ENCODE peak calls at places on chromosomes 4 and X, in five cellular contexts. N is astrocyte of the cerebellum, S is GM12865, D is SK-N-SH, H is AG04450. O is an unnamed sample.

GRCh38 chr4:76459291-76459723 is 24.3 kb downstream of the SHROOM3 start:
- DNase-seq in D (no peak), H (no peak), N (peak), S (no peak), O (no peak)

GRCh38 chr4:10151182-10151581 is 34.6 kb upstream of the WDR1 start:
- DNase-seq in H (no peak), N (no peak), D (no peak), S (peak), O (no peak)

GRCh38 chrX:53674581-53674980 is 11.9 kb downstream of the HUWE1 start:
- DNase-seq in D (no peak), N (no peak), H (no peak), S (no peak), O (no peak)

GRCh38 chr4:158121203-158121586 is 51.6 kb downstream of the GASK1B start:
- DNase-seq in S (no peak), N (peak), H (peak), D (no peak), O (no peak)

GRCh38 chrX:81263067-81263466 is 61.2 kb downstream of the SH3BGRL start:
- DNase-seq in D (no peak), H (no peak), S (no peak), N (no peak), O (no peak)

GRCh38 chr4:54683616-54684346 is 26.0 kb downstream of the KIT start:
- DNase-seq in N (no peak), D (no peak), H (no peak), S (peak), O (peak)

GRCh38 chr4:52199574-52200338 is 148.7 kb downstream of the SPATA18 start:
- DNase-seq in H (no peak), S (no peak), D (no peak), N (peak), O (no peak)

GRCh38 chrX:15277594-15277993 is 7.7 kb upstream of the ASB9 start:
- DNase-seq in S (no peak), N (no peak), D (no peak), H (no peak), O (no peak)

GRCh38 chr4:53644607-53645006 is 53.3 kb upstream of the LNX1 start:
- DNase-seq in D (no peak), H (no peak), N (no peak), S (peak), O (no peak)

GRCh38 chrX:153499876-153500275 is 5.1 kb downstream of the BGN start:
- DNase-seq in N (no peak), H (no peak), D (peak), S (no peak), O (no peak)

GRCh38 chr4:112425823-112426222 is 90.2 kb downstream of the NEUROG2 start:
- DNase-seq in N (no peak), H (no peak), S (no peak), D (no peak), O (no peak)

DNA sequence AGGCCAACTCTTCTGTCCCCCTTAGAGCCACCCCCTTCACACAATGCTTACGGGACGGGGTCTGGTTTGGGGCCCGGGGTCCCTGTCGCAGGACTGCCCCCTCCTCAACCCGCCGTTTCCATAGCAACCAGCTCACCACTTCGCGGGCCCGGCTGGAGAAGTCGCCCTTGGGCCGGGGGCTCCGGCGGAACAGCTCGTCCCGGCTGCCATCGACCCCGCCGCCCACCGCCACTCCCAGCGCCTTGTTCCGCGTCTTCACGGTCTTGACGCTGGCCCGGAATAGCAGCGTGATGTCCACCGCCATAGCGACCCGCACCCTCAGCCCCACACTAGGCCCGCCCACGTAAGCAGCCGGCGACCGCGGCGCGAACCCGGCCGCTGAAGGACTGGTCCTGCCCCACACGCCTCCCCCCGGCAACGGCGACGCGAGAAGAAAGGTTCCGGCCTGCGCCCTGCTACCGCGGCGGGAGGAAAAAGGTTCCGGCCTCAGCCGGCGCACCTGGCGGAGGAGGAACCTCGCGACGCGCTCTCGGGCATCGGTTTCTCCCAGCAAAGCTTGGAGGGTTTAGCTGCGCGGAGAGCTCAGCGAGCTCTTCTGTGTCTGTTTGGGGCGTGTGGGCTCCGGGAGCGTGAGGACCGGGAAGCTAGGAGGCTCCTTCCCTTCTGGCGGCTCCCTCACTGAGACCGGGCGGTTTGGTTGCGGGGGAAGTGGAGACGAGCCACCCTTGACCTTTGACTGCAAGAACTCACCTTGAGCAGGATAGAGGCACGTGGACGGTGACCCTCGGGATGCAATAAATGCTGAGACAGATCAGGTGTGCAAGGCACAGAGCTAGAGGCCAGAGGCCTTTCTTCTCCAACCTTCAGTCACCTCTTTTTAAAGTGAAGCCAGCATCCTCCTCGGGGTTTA is at the start of gene STX18:
- DNase-seq in N (peak), H (peak), D (peak), S (peak), O (peak)
- TF ChIP-seq CTCF in N (no peak), H (no peak), D (no peak), S (no peak), O (no peak)

GRCh38 chr4:41359069-41359769 is 102.5 kb downstream of the UCHL1 start:
- DNase-seq in N (no peak), D (peak), H (no peak), S (no peak), O (no peak)
- TF ChIP-seq CTCF in N (peak), D (peak), H (no peak), S (no peak), O (no peak)

GRCh38 chrX:489805-490204 is 103.1 kb upstream of the PPP2R3B start:
- DNase-seq in S (no peak), H (no peak), N (no peak), D (no peak), O (no peak)

GRCh38 chrX:487836-488235 is 101.1 kb upstream of the PPP2R3B start:
- DNase-seq in S (no peak), H (no peak), N (no peak), D (no peak), O (no peak)

GRCh38 chrX:482702-483203 is 96.0 kb upstream of the PPP2R3B start:
- DNase-seq in N (no peak), S (no peak), D (no peak), H (no peak), O (no peak)

GRCh38 chrX:485368-485767 is 98.7 kb upstream of the PPP2R3B start:
- DNase-seq in H (no peak), N (no peak), S (no peak), D (no peak), O (no peak)

DNA sequence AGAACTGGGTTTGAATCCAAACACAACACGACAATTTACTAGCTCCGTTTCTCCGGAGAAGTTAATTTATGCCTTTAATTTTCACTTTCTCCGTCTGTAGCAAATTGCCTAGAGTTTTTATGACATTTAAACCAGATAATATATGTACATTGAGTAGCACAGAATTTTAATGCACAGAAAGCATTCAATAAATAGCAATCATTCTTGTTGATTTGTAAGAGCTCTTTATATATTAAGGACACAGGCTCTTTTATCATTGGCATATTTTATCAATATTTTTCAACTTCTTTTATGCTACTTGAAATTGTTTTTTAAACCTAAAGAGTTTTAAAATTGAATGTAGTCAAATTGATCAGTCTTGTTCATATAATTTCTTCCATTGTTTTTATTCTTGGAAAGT is 99.6 kb upstream of the PPP2R3B start:
- DNase-seq in N (no peak), H (no peak), S (no peak), D (no peak), O (no peak)
- TF ChIP-seq CTCF in N (no peak), H (no peak), S (no peak), D (no peak), O (no peak)

GRCh38 chr4:70936200-70936787 is 34.1 kb downstream of the MOB1B start:
- DNase-seq in D (no peak), S (peak), N (no peak), H (no peak), O (no peak)

GRCh38 chr4:70932984-70933383 is 30.8 kb downstream of the MOB1B start:
- DNase-seq in H (no peak), D (no peak), S (no peak), N (no peak), O (no peak)

GRCh38 chr4:70931359-70931758 is 29.2 kb downstream of the MOB1B start:
- DNase-seq in S (no peak), H (no peak), N (no peak), D (no peak), O (no peak)

GRCh38 chr4:70938087-70938486 is 35.9 kb downstream of the MOB1B start:
- DNase-seq in N (no peak), H (no peak), S (no peak), D (peak), O (no peak)

GRCh38 chr4:70935038-70935437 is 32.9 kb downstream of the MOB1B start:
- DNase-seq in S (no peak), D (no peak), H (no peak), N (no peak), O (no peak)
- TF ChIP-seq CTCF in S (no peak), D (no peak), H (no peak), N (no peak), O (no peak)

GRCh38 chr4:14348506-14348905 is 653.8 kb upstream of the CPEB2 start:
- DNase-seq in H (no peak), N (peak), D (no peak), S (no peak), O (no peak)
- TF ChIP-seq CTCF in H (no peak), N (no peak), D (no peak), S (no peak), O (no peak)

DNA sequence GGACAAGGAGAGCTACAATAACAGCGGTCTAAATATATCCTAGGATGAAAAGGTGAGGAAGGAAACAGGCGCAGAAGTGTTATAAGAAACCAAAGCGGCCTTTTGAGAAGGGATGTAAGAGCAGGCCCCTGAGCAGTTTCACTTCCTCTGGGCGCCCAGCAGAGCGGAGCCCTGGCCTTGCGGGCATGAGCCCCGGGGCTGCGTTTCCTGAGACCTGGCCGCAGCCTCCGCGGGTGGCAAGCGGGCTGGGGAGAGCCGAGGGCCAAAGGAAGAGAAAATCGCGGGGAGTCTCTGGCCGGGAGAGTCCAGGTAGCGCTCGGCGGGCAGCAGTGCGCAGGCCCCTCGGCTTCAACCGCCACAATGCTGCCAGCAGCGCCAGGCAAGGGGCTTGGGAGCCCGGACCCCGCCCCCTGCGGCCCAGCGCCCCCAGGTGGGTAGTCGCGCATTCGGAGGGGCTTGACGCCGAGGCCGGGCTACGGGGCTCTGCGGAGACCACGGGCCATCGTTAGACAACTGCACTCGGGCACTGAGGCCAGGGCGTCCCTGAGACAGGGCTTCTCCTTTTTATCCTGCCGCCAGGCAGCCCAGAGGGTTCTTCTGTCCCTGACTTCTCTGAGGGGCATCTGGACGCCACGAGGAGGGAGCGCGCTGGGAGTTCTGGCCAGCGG is at the start of gene BANK1:
- DNase-seq in N (no peak), S (peak), H (no peak), D (peak), O (peak)
- TF ChIP-seq CTCF in N (no peak), S (peak), H (peak), D (no peak), O (peak)

GRCh38 chrX:111568356-111568755 is 56.9 kb downstream of the SERTM2 start:
- DNase-seq in D (peak), S (no peak), H (no peak), N (no peak), O (no peak)
- TF ChIP-seq CTCF in D (peak), S (peak), H (no peak), N (peak), O (no peak)

GRCh38 chr4:174828845-174829701 is at the start of gene GLRA3:
- DNase-seq in S (peak), H (no peak), N (peak), D (peak), O (peak)
- TF ChIP-seq CTCF in S (no peak), H (no peak), N (no peak), D (no peak), O (no peak)

O was measured in GM10248.